ENCODE peak calls at places on chromosome 22, in ten cellular contexts. B is adrenal gland, R is GM13976, F is fibroblast of villous mesenchyme, Z is kidney, V is lower lobe of right lung, W is fibroblast of lung, M is GM10248, S is RWPE1, G is hepatocyte. C is an unnamed sample.
A peak's percentile ranks its signal among the peaks of the same experiment; 100 is the strongest.

GRCh38 chr22:40176921-40177737 is 596 bp upstream of the TNRC6B start:
- DNase-seq in B (peak; percentile 71), R (peak; percentile 37), F (peak; percentile 83), Z (peak; percentile 75), V (no peak), W (peak; percentile 75), M (no peak), S (no peak), G (peak; percentile 79), C (peak; percentile 52)

GRCh38 chr22:12601870-12602779 is 2925.9 kb upstream of the OR11H1 start:
- DNase-seq in B (no peak), R (no peak), F (peak; percentile 97), Z (peak; percentile 83), V (peak; percentile 64), W (no peak), M (no peak), S (no peak), G (peak; percentile 9), C (peak; percentile 55)

GRCh38 chr22:44196241-44196640 is 15.5 kb downstream of the PARVG start:
- DNase-seq in B (no peak), R (no peak), F (no peak), Z (no peak), V (no peak), W (no peak), M (no peak), S (no peak), G (no peak), C (peak; percentile 44)

GRCh38 chr22:20440637-20441591 is 3.3 kb upstream of the SCARF2 start:
- DNase-seq in B (no peak), R (no peak), F (no peak), Z (peak; percentile 52), V (peak; percentile 24), W (no peak), M (no peak), S (no peak), G (no peak), C (no peak)

GRCh38 chr22:38770257-38770949 is 14.6 kb upstream of the SUN2 start:
- DNase-seq in B (no peak), R (no peak), F (no peak), Z (peak; percentile 58), V (no peak), W (no peak), M (no peak), S (no peak), G (no peak), C (no peak)

GRCh38 chr22:35135165-35135564 is 69.2 kb downstream of the ISX start:
- DNase-seq in B (no peak), R (no peak), F (no peak), Z (no peak), V (no peak), W (no peak), M (no peak), S (no peak), G (no peak), C (no peak)

GRCh38 chr22:26849575-26849974 is 192.2 kb downstream of the MIAT start:
- DNase-seq in B (no peak), R (no peak), F (no peak), Z (no peak), V (no peak), W (no peak), M (no peak), S (no peak), G (no peak), C (no peak)

GRCh38 chr22:39117585-39118191 is 20.6 kb downstream of the APOBEC3H start:
- DNase-seq in B (peak; percentile 73), R (peak; percentile 73), F (peak; percentile 71), Z (no peak), V (no peak), W (peak; percentile 70), M (peak; percentile 72), S (no peak), G (peak; percentile 62), C (no peak)

DNA sequence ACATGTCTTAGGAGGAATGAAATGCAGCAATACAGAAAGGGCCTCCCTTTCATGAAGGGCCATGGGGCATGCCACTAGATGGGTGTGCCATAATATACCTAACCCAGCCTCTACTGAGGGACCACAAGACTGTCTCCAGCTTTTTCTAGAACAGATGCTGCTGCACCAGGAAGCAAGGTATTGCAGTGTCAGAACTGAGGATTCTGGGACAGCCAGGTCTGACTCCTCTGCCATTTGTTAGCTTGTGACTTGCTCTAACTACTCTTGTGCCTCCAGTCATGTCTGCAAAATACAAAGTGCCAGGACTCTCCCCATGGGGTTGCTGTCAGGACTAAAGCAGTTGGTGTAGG is 53.2 kb downstream of the HIRA start:
- DNase-seq in B (no peak), R (no peak), F (no peak), Z (no peak), V (no peak), W (no peak), M (no peak), S (no peak), G (no peak), C (no peak)
- TF ChIP-seq CTCF in B (no peak), R (no peak), F (no peak), Z (no peak), V (no peak), W (no peak), M (no peak), S (no peak), G (no peak), C (no peak)

DNA sequence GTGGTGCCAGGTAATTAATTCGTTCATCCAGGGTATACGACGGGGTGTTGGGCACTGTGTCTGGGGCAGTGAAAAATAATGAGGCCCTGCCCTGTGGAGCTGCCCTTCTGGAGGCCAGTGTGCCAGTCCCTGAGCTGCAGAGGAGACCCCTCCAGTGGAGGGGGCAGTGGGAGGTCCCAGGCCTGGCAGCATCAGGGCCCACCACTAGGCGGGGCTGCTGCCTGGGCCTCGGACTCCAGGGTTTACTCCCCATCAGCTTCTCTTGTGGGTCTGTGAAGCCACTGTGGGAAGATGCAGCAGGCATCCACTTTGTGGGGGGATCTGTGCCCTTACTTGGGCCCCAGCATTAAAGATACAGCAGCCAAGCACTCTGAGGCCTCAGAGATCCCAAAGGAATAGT is 17.4 kb upstream of the TMPRSS6 start:
- DNase-seq in B (no peak), R (no peak), F (no peak), Z (no peak), V (no peak), W (no peak), M (no peak), S (no peak), G (no peak), C (no peak)
- TF ChIP-seq CTCF in B (peak; percentile 9), R (peak; percentile 48), F (peak; percentile 39), Z (no peak), V (peak; percentile 20), W (no peak), M (peak; percentile 35), S (no peak), G (peak; percentile 23), C (no peak)

GRCh38 chr22:49169074-49169744 is 658.5 kb downstream of the BRD1 start:
- DNase-seq in B (no peak), R (no peak), F (no peak), Z (peak; percentile 32), V (no peak), W (no peak), M (no peak), S (no peak), G (no peak), C (no peak)

GRCh38 chr22:49166211-49166610 is 661.5 kb downstream of the BRD1 start:
- DNase-seq in B (no peak), R (no peak), F (no peak), Z (no peak), V (no peak), W (no peak), M (no peak), S (no peak), G (no peak), C (no peak)

GRCh38 chr22:49166746-49167145 is 660.9 kb downstream of the BRD1 start:
- DNase-seq in B (no peak), R (no peak), F (no peak), Z (no peak), V (no peak), W (no peak), M (no peak), S (no peak), G (no peak), C (no peak)

GRCh38 chr22:49168219-49168813 is 659.4 kb downstream of the BRD1 start:
- DNase-seq in B (no peak), R (no peak), F (no peak), Z (no peak), V (no peak), W (no peak), M (no peak), S (no peak), G (no peak), C (no peak)

DNA sequence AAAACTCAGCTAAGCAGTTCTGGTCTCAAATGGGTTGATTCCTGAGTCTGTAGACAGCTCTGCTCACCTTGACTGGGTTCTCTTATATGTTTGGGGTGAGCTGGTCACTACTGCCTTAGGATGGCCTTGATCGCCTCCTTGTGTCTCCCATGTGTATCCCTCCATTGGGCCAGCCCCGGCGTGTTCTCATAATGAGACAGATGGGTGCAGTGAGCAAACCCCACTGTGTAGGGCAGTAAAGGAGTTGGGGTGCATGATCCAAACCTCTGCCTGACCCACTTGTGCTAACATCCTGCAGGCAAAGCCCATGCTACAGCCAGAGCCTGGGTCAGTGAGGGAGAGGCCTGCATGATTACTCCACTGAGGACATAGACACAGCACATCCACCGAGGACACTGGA is 657.6 kb downstream of the BRD1 start:
- DNase-seq in B (no peak), R (no peak), F (no peak), Z (no peak), V (no peak), W (no peak), M (no peak), S (no peak), G (no peak), C (no peak)
- TF ChIP-seq CTCF in B (no peak), R (no peak), F (no peak), Z (no peak), V (no peak), W (no peak), M (no peak), S (no peak), G (no peak), C (no peak)

GRCh38 chr22:45818130-45819085 is 146.8 kb downstream of the ATXN10 start:
- DNase-seq in B (peak; percentile 88), R (no peak), F (no peak), Z (peak; percentile 83), V (no peak), W (peak; percentile 20), M (no peak), S (no peak), G (peak; percentile 29), C (no peak)

GRCh38 chr22:45817705-45818104 is 146.1 kb downstream of the ATXN10 start:
- DNase-seq in B (no peak), R (no peak), F (no peak), Z (no peak), V (no peak), W (no peak), M (no peak), S (no peak), G (no peak), C (no peak)

GRCh38 chr22:45812910-45813309 is 141.3 kb downstream of the ATXN10 start:
- DNase-seq in B (peak; percentile 85), R (no peak), F (no peak), Z (no peak), V (no peak), W (no peak), M (no peak), S (no peak), G (no peak), C (no peak)

GRCh38 chr22:45819305-45819704 is 147.7 kb downstream of the ATXN10 start:
- DNase-seq in B (no peak), R (no peak), F (no peak), Z (no peak), V (no peak), W (no peak), M (no peak), S (no peak), G (no peak), C (no peak)

GRCh38 chr22:45816771-45817170 is 145.1 kb downstream of the ATXN10 start:
- DNase-seq in B (no peak), R (no peak), F (no peak), Z (no peak), V (no peak), W (no peak), M (no peak), S (no peak), G (no peak), C (no peak)
- TF ChIP-seq CTCF in B (no peak), R (no peak), F (no peak), Z (no peak), V (no peak), W (no peak), M (no peak), S (no peak), G (no peak), C (no peak)